ENCODE peak calls at places on chromosomes 13 and 19, in four cellular contexts. R is right lobe of liver, P is suprapubic skin, H is GM23248. M is an unnamed sample.

GRCh38 chr19:34320277-34320676 is 44.7 kb upstream of the GPI start:
- DNase-seq in R (no peak), P (no peak), H (no peak), M (no peak)

GRCh38 chr13:70388935-70389334 is 280.7 kb upstream of the KLHL1 start:
- DNase-seq in R (no peak), P (no peak), H (no peak), M (no peak)

GRCh38 chr19:17775245-17775927 is 19.6 kb upstream of the B3GNT3 start:
- DNase-seq in R (no peak), P (no peak), H (peak; percentile 51), M (no peak)

GRCh38 chr13:35785563-35786327 is 309.3 kb upstream of the MAB21L1 start:
- DNase-seq in R (no peak), P (no peak), H (no peak), M (no peak)

GRCh38 chr19:12331211-12331941 is 2.1 kb downstream of the ZNF563 start:
- DNase-seq in R (peak; percentile 89), P (no peak), H (no peak), M (no peak)

GRCh38 chr13:50731400-50731799 is 112.1 kb downstream of the DLEU7 start:
- DNase-seq in R (no peak), P (no peak), H (peak; percentile 82), M (no peak)

GRCh38 chr13:37889102-37889501 is 19.5 kb upstream of the TRPC4 start:
- DNase-seq in R (no peak), P (no peak), H (peak; percentile 35), M (no peak)

GRCh38 chr19:28828276-28828870 is 384.6 kb downstream of the UQCRFS1 start:
- DNase-seq in R (no peak), P (no peak), H (no peak), M (no peak)

GRCh38 chr13:99949657-99950413 is 21.7 kb downstream of the ZIC5 start:
- DNase-seq in R (no peak), P (no peak), H (no peak), M (peak; percentile 77)

GRCh38 chr19:9075064-9075964 is 11.5 kb upstream of the OR1M1 start:
- DNase-seq in R (peak; percentile 41), P (no peak), H (peak; percentile 83), M (peak; percentile 98)

GRCh38 chr19:7562646-7563393 is 27.3 kb downstream of the PNPLA6 start:
- DNase-seq in R (no peak), P (no peak), H (peak; percentile 10), M (no peak)

GRCh38 chr13:60679131-60679530 is 282.1 kb downstream of the TDRD3 start:
- DNase-seq in R (no peak), P (no peak), H (no peak), M (no peak)

GRCh38 chr13:29905845-29906244 is 55.4 kb upstream of the UBL3 start:
- DNase-seq in R (peak; percentile 69), P (no peak), H (peak; percentile 79), M (peak; percentile 40)

GRCh38 chr19:50362656-50363424 is 2.6 kb downstream of the NAPSA start:
- DNase-seq in R (no peak), P (no peak), H (no peak), M (no peak)

GRCh38 chr13:99380921-99381645 is 73.9 kb upstream of the GPR183 start:
- DNase-seq in R (no peak), P (no peak), H (no peak), M (no peak)

GRCh38 chr19:10115392-10116084 is 4.0 kb downstream of the P2RY11 start:
- DNase-seq in R (no peak), P (no peak), H (peak; percentile 31), M (no peak)

GRCh38 chr13:83780201-83780600 is 102.1 kb downstream of the SLITRK1 start:
- DNase-seq in R (no peak), P (no peak), H (peak; percentile 66), M (peak; percentile 37)

DNA sequence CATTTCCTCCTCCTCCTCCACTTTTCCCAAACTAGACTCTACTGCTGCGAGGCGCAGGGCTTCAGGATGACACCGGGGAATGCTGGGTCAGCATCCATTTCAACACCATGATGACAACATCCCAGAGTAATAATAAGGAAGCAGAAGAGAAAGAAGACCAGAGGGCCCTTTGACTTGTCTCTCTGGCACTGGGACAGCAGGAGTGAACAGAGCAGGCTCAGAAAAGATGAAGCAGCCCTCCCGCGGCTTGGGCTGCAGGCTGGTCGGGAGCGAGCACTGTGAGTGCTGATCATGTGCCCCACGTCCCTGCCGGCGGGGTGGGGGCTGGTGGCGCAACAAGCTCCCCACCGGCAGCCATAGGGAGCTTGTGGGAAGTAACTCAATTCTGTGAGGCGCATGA is 30.5 kb downstream of the RANBP3 start:
- DNase-seq in R (no peak), P (no peak), H (peak; percentile 90), M (no peak)
- H3K27ac ChIP-seq in R (peak overlapping the region; percentile 36), P (peak overlapping the region; percentile 16), H (peak overlapping the region; percentile 62), M (peak overlapping the region; percentile 38)

GRCh38 chr19:2699413-2700142 is 2.9 kb downstream of the GNG7 start:
- DNase-seq in R (no peak), P (no peak), H (no peak), M (no peak)
- H3K27ac ChIP-seq in R (no peak overlapping the region), P (no peak overlapping the region), H (no peak overlapping the region), M (no peak overlapping the region)

DNA sequence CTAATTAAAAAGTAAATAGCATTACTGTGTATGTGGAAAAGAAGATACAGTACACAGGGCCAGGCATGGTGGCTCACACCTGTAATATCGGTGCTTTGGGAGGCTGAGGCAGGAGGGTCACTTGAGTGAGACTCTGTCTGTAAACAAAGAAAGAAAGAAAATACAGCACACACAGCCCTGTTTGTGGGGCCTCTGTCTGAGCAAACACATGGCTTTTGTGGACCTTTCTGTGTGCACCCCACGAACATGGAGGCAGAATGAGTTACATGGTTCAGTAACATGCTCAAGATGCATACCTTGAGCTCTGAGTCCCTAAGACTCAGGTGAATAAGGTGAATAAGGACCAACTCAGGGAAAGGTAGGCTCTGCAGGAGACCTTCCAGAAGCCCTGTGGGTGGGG is 20.0 kb upstream of the AMER2 start:
- DNase-seq in R (no peak), P (no peak), H (no peak), M (no peak)
- H3K27ac ChIP-seq in R (no peak overlapping the region), P (no peak overlapping the region), H (no peak overlapping the region), M (no peak overlapping the region)

GRCh38 chr19:55635334-55635717 is 5.5 kb upstream of the ZNF580 start:
- DNase-seq in R (no peak), P (no peak), H (peak; percentile 47), M (no peak)
- H3K27ac ChIP-seq in R (peak overlapping the region; percentile 92), P (peak overlapping the region; percentile 99), H (peak overlapping the region; percentile 85), M (peak overlapping the region; percentile 87)

GRCh38 chr13:77084755-77085154 is 57.8 kb upstream of the FBXL3 start:
- DNase-seq in R (no peak), P (no peak), H (no peak), M (no peak)
- H3K27ac ChIP-seq in R (no peak overlapping the region), P (no peak overlapping the region), H (no peak overlapping the region), M (no peak overlapping the region)

GRCh38 chr13:42276683-42277082 is 4.7 kb downstream of the AKAP11 start:
- DNase-seq in R (no peak), P (no peak), H (no peak), M (no peak)
- H3K27ac ChIP-seq in R (no peak overlapping the region), P (no peak overlapping the region), H (no peak overlapping the region), M (no peak overlapping the region)

GRCh38 chr13:106714271-106714670 is 146.3 kb upstream of the ARGLU1 start:
- DNase-seq in R (no peak), P (no peak), H (no peak), M (no peak)
- H3K27ac ChIP-seq in R (no peak overlapping the region), P (peak overlapping the region; percentile 57), H (no peak overlapping the region), M (no peak overlapping the region)

M was measured in A673.